ENCODE peak calls at places on chromosomes 6 and 20, in seven cellular contexts. C, J, K, B, I, P and F are unnamed samples.

GRCh38 chr20:58142843-58143185 is 85.6 kb downstream of the ANKRD60 start:
- DNase-seq in C (no peak), J (no peak), K (no peak), B (no peak), I (no peak), P (no peak), F (no peak)

GRCh38 chr20:24673678-24674570 is 204.5 kb downstream of the SYNDIG1 start:
- DNase-seq in C (no peak), J (no peak), K (no peak), B (no peak), I (no peak), P (no peak), F (no peak)

GRCh38 chr20:49097159-49097558 is 51.0 kb downstream of the CSE1L start:
- DNase-seq in C (no peak), J (no peak), K (no peak), B (no peak), I (no peak), P (no peak), F (no peak)

GRCh38 chr6:57267586-57268293 is 45.6 kb upstream of the RAB23 start:
- DNase-seq in C (peak), J (peak), K (peak), B (peak), I (peak), P (no peak), F (no peak)

GRCh38 chr6:152552616-152553209 is 84.4 kb downstream of the SYNE1 start:
- DNase-seq in C (peak), J (peak), K (peak), B (peak), I (peak), P (no peak), F (no peak)

GRCh38 chr6:87922191-87922946 is 125.3 kb upstream of the SPACA1 start:
- DNase-seq in C (no peak), J (no peak), K (no peak), B (no peak), I (no peak), P (no peak), F (no peak)

GRCh38 chr6:16331328-16332174 is 93.2 kb downstream of the GMPR start:
- DNase-seq in C (peak), J (peak), K (peak), B (peak), I (no peak), P (no peak), F (no peak)

GRCh38 chr6:34237722-34238506 is 1.2 kb downstream of the HMGA1 start:
- DNase-seq in C (peak), J (peak), K (peak), B (peak), I (no peak), P (peak), F (peak)

GRCh38 chr6:147855823-147856222 is 347.3 kb downstream of the SAMD5 start:
- DNase-seq in C (no peak), J (no peak), K (no peak), B (no peak), I (no peak), P (no peak), F (no peak)

GRCh38 chr6:159254186-159254585 is 85.0 kb downstream of the FNDC1 start:
- DNase-seq in C (no peak), J (no peak), K (no peak), B (no peak), I (no peak), P (no peak), F (no peak)
- TF ChIP-seq POLR2AphosphoS5 in C (no peak), J (no peak), K (no peak), B (no peak), I (no peak), P (no peak), F (no peak)

GRCh38 chr6:136401749-136402148 is 112.1 kb upstream of the BCLAF1 start:
- DNase-seq in C (no peak), J (no peak), K (no peak), B (no peak), I (no peak), P (no peak), F (no peak)
- TF ChIP-seq TAF1 in C (no peak), J (no peak), K (no peak), B (no peak), I (no peak), P (no peak), F (no peak)

GRCh38 chr6:134169881-134170486 is 117.6 kb upstream of the SLC2A12 start:
- DNase-seq in C (no peak), J (no peak), K (no peak), B (no peak), I (no peak), P (no peak), F (no peak)
- TF ChIP-seq POLR2AphosphoS5 in C (no peak), J (no peak), K (no peak), B (no peak), I (no peak), P (no peak), F (no peak)

DNA sequence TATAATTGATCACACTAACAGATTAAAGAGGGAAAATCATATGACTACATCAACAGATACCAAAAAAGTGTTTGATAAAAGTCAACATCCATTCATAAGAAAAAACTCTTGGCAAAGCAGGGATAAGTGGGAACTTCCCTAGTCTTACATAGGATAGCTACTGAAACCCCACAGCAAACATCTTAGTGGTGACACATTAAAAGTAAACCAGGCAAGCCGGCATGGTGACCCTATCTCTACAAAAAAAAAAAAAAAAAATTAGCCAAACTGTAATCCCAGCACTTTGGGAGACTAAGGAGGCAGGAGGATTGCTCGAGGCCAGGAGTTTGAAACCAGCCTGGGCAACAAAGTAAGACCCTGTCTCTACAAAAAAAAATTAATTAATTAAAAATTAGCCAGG is 13.8 kb upstream of the CCND3 start:
- DNase-seq in C (no peak), J (no peak), K (no peak), B (no peak), I (no peak), P (no peak), F (no peak)
- TF ChIP-seq TAF1 in C (no peak), J (no peak), K (no peak), B (no peak), I (no peak), P (no peak), F (no peak)

GRCh38 chr6:42664718-42665117 is 57.7 kb downstream of the PRPH2 start:
- DNase-seq in C (no peak), J (no peak), K (no peak), B (no peak), I (no peak), P (no peak), F (no peak)

GRCh38 chr6:42659806-42660205 is 62.6 kb downstream of the PRPH2 start:
- DNase-seq in C (no peak), J (no peak), K (no peak), B (no peak), I (no peak), P (no peak), F (no peak)

DNA sequence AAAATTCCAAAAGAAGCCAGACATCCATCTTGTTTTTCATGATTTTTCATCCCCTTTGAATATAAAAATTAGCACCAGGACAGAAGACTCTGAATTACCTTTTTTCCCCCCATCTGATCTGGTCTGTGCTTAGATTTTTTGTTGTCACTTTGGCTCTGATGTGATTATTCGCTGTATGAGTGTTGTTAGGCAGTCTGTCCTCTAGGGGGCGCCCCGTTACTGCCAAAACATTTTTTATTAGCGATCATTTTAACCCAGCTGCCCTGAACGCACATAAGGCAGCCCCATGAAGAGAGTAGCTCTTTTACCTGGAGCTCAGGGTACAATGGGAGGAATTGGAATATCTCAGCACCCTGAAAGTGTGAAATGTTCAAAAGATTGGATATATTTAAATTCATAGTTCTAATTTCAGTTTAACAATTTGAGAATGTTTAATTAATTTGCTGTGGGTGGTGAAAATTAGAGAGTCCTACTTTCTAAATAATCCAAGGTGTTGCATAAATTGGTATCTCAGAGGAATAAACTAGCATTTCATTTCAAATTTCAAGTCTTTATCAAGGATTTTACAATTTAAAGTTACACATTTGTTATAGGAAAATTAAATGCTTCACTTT is 60.8 kb downstream of the PRPH2 start:
- DNase-seq in C (peak), J (peak), K (peak), B (peak), I (peak), P (peak), F (peak)
- TF ChIP-seq POLR2AphosphoS5 in C (no peak), J (no peak), K (no peak), B (no peak), I (no peak), P (no peak), F (no peak)